ENCODE peak calls at places on chromosomes 7 and 10, in seven cellular contexts. One of them, this sample, is unnamed.

GRCh38 chr10:43125274-43125845 is 12.9 kb upstream of the CSGALNACT2 start:
- DNase-seq in A549: no peak
- DNase-seq in tibial nerve: no peak
- DNase-seq in IMR-90: no peak
- DNase-seq in heart left ventricle: no peak
- DNase-seq in uterus: no peak
- DNase-seq in spleen: peak
- DNase-seq in this sample: peak

GRCh38 chr10:108204528-108205313 is 1040.2 kb upstream of the SORCS1 start:
- DNase-seq in heart left ventricle: no peak
- DNase-seq in A549: peak
- DNase-seq in uterus: no peak
- DNase-seq in spleen: no peak
- DNase-seq in tibial nerve: no peak
- DNase-seq in IMR-90: no peak
- DNase-seq in this sample: no peak

GRCh38 chr10:96840841-96841518 is 8.9 kb downstream of the LCOR start:
- DNase-seq in heart left ventricle: no peak
- DNase-seq in spleen: no peak
- DNase-seq in tibial nerve: no peak
- DNase-seq in uterus: no peak
- DNase-seq in IMR-90: peak
- DNase-seq in A549: peak
- DNase-seq in this sample: no peak

GRCh38 chr10:66925896-66926719 is at the start of gene LRRTM3:
- DNase-seq in IMR-90: peak
- DNase-seq in tibial nerve: no peak
- DNase-seq in uterus: peak
- DNase-seq in heart left ventricle: no peak
- DNase-seq in A549: peak
- DNase-seq in spleen: no peak
- DNase-seq in this sample: peak

GRCh38 chr10:82867056-82867455 is 992.1 kb downstream of the NRG3 start:
- DNase-seq in A549: no peak
- DNase-seq in heart left ventricle: no peak
- DNase-seq in spleen: no peak
- DNase-seq in uterus: no peak
- DNase-seq in IMR-90: no peak
- DNase-seq in tibial nerve: no peak
- DNase-seq in this sample: no peak

GRCh38 chr10:116170815-116171250 is 102.2 kb downstream of the GFRA1 start:
- DNase-seq in IMR-90: peak
- DNase-seq in spleen: no peak
- DNase-seq in A549: no peak
- DNase-seq in tibial nerve: no peak
- DNase-seq in heart left ventricle: no peak
- DNase-seq in uterus: no peak
- DNase-seq in this sample: no peak

GRCh38 chr10:53403688-53404087 is 631.1 kb upstream of the MBL2 start:
- DNase-seq in IMR-90: peak
- DNase-seq in A549: no peak
- DNase-seq in tibial nerve: peak
- DNase-seq in uterus: peak
- DNase-seq in heart left ventricle: peak
- DNase-seq in spleen: peak
- DNase-seq in this sample: peak

GRCh38 chr10:96306516-96306915 is 2.3 kb downstream of the DNTT start:
- DNase-seq in spleen: peak
- DNase-seq in heart left ventricle: peak
- DNase-seq in uterus: no peak
- DNase-seq in IMR-90: no peak
- DNase-seq in tibial nerve: peak
- DNase-seq in A549: no peak
- DNase-seq in this sample: no peak

GRCh38 chr10:110641256-110641655 is 2.9 kb upstream of the RBM20 start:
- DNase-seq in tibial nerve: no peak
- DNase-seq in A549: peak
- DNase-seq in uterus: no peak
- DNase-seq in spleen: no peak
- DNase-seq in heart left ventricle: peak
- DNase-seq in IMR-90: peak
- DNase-seq in this sample: no peak

GRCh38 chr10:114486938-114487814 is 82.9 kb upstream of the AFAP1L2 start:
- DNase-seq in tibial nerve: no peak
- DNase-seq in heart left ventricle: no peak
- DNase-seq in A549: peak
- DNase-seq in IMR-90: peak
- DNase-seq in spleen: no peak
- DNase-seq in uterus: no peak
- DNase-seq in this sample: no peak

GRCh38 chr7:156606618-156607331 is 33.8 kb upstream of the RNF32 start:
- DNase-seq in tibial nerve: no peak
- DNase-seq in uterus: no peak
- DNase-seq in spleen: no peak
- DNase-seq in A549: no peak
- DNase-seq in heart left ventricle: no peak
- DNase-seq in IMR-90: no peak
- DNase-seq in this sample: no peak

GRCh38 chr7:130349911-130350782 is 5.5 kb downstream of the CPA5 start:
- DNase-seq in uterus: no peak
- DNase-seq in tibial nerve: no peak
- DNase-seq in heart left ventricle: no peak
- DNase-seq in IMR-90: peak
- DNase-seq in spleen: no peak
- DNase-seq in A549: no peak
- DNase-seq in this sample: no peak

GRCh38 chr10:62691331-62691730 is 113.2 kb upstream of the ADO start:
- DNase-seq in A549: no peak
- DNase-seq in uterus: no peak
- DNase-seq in spleen: no peak
- DNase-seq in IMR-90: no peak
- DNase-seq in tibial nerve: no peak
- DNase-seq in heart left ventricle: no peak
- DNase-seq in this sample: no peak

GRCh38 chr10:58326967-58327381 is 7.8 kb upstream of the UBE2D1 start:
- DNase-seq in spleen: no peak
- DNase-seq in tibial nerve: no peak
- DNase-seq in uterus: peak
- DNase-seq in A549: no peak
- DNase-seq in IMR-90: peak
- DNase-seq in heart left ventricle: peak
- DNase-seq in this sample: no peak

GRCh38 chr7:117873933-117874530 is 791 bp upstream of the CTTNBP2 start:
- DNase-seq in uterus: no peak
- DNase-seq in A549: no peak
- DNase-seq in spleen: no peak
- DNase-seq in heart left ventricle: no peak
- DNase-seq in tibial nerve: no peak
- DNase-seq in IMR-90: no peak
- DNase-seq in this sample: no peak

GRCh38 chr7:117873056-117873932 is at the start of gene CTTNBP2:
- DNase-seq in IMR-90: peak
- DNase-seq in tibial nerve: peak
- DNase-seq in heart left ventricle: peak
- DNase-seq in spleen: peak
- DNase-seq in A549: peak
- DNase-seq in uterus: peak
- DNase-seq in this sample: peak

GRCh38 chr7:117872565-117873055 is 631 bp downstream of the CTTNBP2 start:
- DNase-seq in IMR-90: no peak
- DNase-seq in spleen: no peak
- DNase-seq in heart left ventricle: no peak
- DNase-seq in tibial nerve: peak
- DNase-seq in A549: no peak
- DNase-seq in uterus: peak
- DNase-seq in this sample: no peak

GRCh38 chr7:117871778-117872538 is 1.3 kb downstream of the CTTNBP2 start:
- DNase-seq in spleen: no peak
- DNase-seq in uterus: peak
- DNase-seq in heart left ventricle: no peak
- DNase-seq in A549: no peak
- DNase-seq in tibial nerve: no peak
- DNase-seq in IMR-90: no peak
- DNase-seq in this sample: no peak

DNA sequence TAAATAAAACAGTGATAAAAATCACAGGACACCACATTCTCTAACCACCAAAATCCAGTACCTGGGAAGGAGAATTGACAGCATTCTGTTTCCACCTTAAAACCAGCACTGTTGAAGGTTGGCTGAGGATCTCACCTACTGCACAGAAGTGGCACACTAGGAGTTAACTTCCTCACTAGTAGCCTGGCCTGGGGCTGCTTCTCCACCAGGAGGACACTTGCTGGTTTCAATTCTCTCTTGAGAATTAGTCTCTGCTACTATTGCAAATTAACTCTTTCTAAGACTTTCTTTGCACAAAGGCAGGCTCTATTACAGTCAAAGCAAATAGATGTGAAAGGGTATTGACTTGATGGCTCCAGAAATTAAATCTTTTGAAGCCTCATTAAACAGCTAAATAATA is 2.3 kb upstream of the CTTNBP2 start:
- DNase-seq in IMR-90: peak
- DNase-seq in heart left ventricle: no peak
- DNase-seq in A549: peak
- DNase-seq in uterus: peak
- DNase-seq in tibial nerve: no peak
- DNase-seq in spleen: no peak
- DNase-seq in this sample: no peak
- TF ChIP-seq CTCF in IMR-90: peak
- TF ChIP-seq CTCF in heart left ventricle: no peak
- TF ChIP-seq CTCF in A549: no peak
- TF ChIP-seq CTCF in uterus: no peak
- TF ChIP-seq CTCF in tibial nerve: no peak
- TF ChIP-seq CTCF in spleen: peak
- TF ChIP-seq CTCF in this sample: no peak

GRCh38 chr10:75276029-75276872 is 40.5 kb upstream of the COMTD1 start:
- DNase-seq in A549: no peak
- DNase-seq in spleen: no peak
- DNase-seq in tibial nerve: no peak
- DNase-seq in heart left ventricle: no peak
- DNase-seq in uterus: no peak
- DNase-seq in IMR-90: no peak
- DNase-seq in this sample: peak
- TF ChIP-seq POLR2A in A549: no peak
- TF ChIP-seq POLR2A in spleen: no peak
- TF ChIP-seq POLR2A in tibial nerve: no peak
- TF ChIP-seq POLR2A in heart left ventricle: no peak
- TF ChIP-seq POLR2A in uterus: no peak
- TF ChIP-seq POLR2A in IMR-90: no peak
- TF ChIP-seq POLR2A in this sample: no peak

DNA sequence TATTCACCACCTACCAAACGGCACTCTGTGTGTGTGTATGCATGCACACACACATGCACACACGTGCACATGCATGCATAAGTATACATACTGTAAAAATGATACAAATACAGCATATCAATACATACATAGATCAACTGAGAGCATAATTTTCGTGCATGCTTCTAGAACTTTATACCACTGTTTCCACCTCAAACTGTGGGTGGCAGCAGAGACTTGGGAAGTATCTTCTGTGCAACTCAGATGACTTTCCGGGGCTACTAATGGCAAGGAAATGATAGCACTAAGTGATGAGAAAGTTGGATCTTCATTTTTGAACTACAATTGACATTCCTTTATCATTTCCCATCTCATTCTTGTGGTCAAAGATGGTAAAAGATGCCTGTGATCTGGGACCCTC is 570.7 kb downstream of the REEP3 start:
- DNase-seq in heart left ventricle: no peak
- DNase-seq in uterus: no peak
- DNase-seq in A549: peak
- DNase-seq in spleen: no peak
- DNase-seq in tibial nerve: no peak
- DNase-seq in IMR-90: no peak
- DNase-seq in this sample: no peak
- TF ChIP-seq CTCF in heart left ventricle: peak
- TF ChIP-seq CTCF in uterus: no peak
- TF ChIP-seq CTCF in A549: no peak
- TF ChIP-seq CTCF in spleen: peak
- TF ChIP-seq CTCF in tibial nerve: no peak
- TF ChIP-seq CTCF in IMR-90: peak
- TF ChIP-seq CTCF in this sample: no peak

GRCh38 chr7:732556-732955 is 5.5 kb upstream of the PRKAR1B start:
- DNase-seq in A549: no peak
- DNase-seq in heart left ventricle: no peak
- DNase-seq in tibial nerve: no peak
- DNase-seq in IMR-90: no peak
- DNase-seq in uterus: no peak
- DNase-seq in spleen: no peak
- DNase-seq in this sample: no peak

GRCh38 chr7:731440-732085 is 4.5 kb upstream of the PRKAR1B start:
- DNase-seq in tibial nerve: no peak
- DNase-seq in spleen: peak
- DNase-seq in heart left ventricle: no peak
- DNase-seq in uterus: no peak
- DNase-seq in A549: no peak
- DNase-seq in IMR-90: no peak
- DNase-seq in this sample: no peak

GRCh38 chr7:730501-731439 is 3.7 kb upstream of the PRKAR1B start:
- DNase-seq in IMR-90: peak
- DNase-seq in heart left ventricle: peak
- DNase-seq in spleen: peak
- DNase-seq in A549: no peak
- DNase-seq in tibial nerve: no peak
- DNase-seq in uterus: no peak
- DNase-seq in this sample: no peak

GRCh38 chr7:734214-734613 is 7.1 kb upstream of the PRKAR1B start:
- DNase-seq in A549: peak
- DNase-seq in uterus: no peak
- DNase-seq in spleen: no peak
- DNase-seq in IMR-90: no peak
- DNase-seq in tibial nerve: no peak
- DNase-seq in heart left ventricle: no peak
- DNase-seq in this sample: no peak

DNA sequence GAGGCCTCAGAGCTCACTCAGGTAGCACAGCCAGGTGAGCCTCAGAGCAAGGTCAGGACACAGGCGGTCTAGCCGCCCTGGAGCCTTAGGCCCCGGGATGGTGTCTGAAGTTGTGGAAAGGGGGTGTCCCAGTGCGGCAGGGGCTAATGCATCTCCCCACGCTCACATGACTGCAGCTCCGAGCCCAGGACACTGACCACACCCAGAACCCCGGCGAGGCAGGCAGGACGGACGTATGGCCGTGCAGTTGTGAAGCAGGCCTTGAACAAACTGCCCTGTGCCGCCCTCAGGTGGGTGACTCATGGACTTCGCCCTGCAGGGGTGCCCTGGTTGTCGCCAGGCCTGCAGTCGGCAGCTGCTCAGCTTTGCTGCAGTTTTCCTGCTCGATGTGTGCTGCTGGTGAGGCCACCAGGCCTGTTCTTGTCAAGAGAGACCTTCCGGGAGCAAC is 5.0 kb upstream of the PRKAR1B start:
- DNase-seq in spleen: no peak
- DNase-seq in uterus: no peak
- DNase-seq in heart left ventricle: peak
- DNase-seq in IMR-90: no peak
- DNase-seq in A549: peak
- DNase-seq in tibial nerve: no peak
- DNase-seq in this sample: peak
- TF ChIP-seq POLR2A in spleen: no peak
- TF ChIP-seq POLR2A in uterus: no peak
- TF ChIP-seq POLR2A in heart left ventricle: no peak
- TF ChIP-seq POLR2A in IMR-90: no peak
- TF ChIP-seq POLR2A in A549: no peak
- TF ChIP-seq POLR2A in tibial nerve: no peak
- TF ChIP-seq POLR2A in this sample: no peak

GRCh38 chr7:140661124-140661523 is 11.6 kb upstream of the ADCK2 start:
- DNase-seq in heart left ventricle: no peak
- DNase-seq in uterus: no peak
- DNase-seq in IMR-90: peak
- DNase-seq in tibial nerve: no peak
- DNase-seq in spleen: no peak
- DNase-seq in A549: peak
- DNase-seq in this sample: no peak
- TF ChIP-seq CTCF in heart left ventricle: no peak
- TF ChIP-seq CTCF in uterus: no peak
- TF ChIP-seq CTCF in IMR-90: peak
- TF ChIP-seq CTCF in tibial nerve: no peak
- TF ChIP-seq CTCF in spleen: no peak
- TF ChIP-seq CTCF in A549: no peak
- TF ChIP-seq CTCF in this sample: no peak

This sample was measured in stomach.